ENCODE peak calls at places on chromosome 12, in six cellular contexts. Y is left cardiac atrium; M is brain microvascular endothelial cell; D is tibial artery; G is esophagus squamous epithelium; U is activated CD4-positive, CD25-positive, alpha-beta regulatory T cell. J is an unnamed sample.

GRCh38 chr12:464484-465267 is 4.9 kb downstream of the B4GALNT3 start:
- DNase-seq in M (no peak), D (no peak), U (no peak), Y (no peak), G (no peak), J (no peak)

GRCh38 chr12:5254703-5255102 is 177.2 kb upstream of the NTF3 start:
- DNase-seq in Y (no peak), U (no peak), M (no peak), D (peak; percentile 51), G (no peak), J (no peak)

GRCh38 chr12:104535383-104535782 is 78.6 kb downstream of the CHST11 start:
- DNase-seq in U (no peak), M (no peak), Y (no peak), D (no peak), G (no peak), J (no peak)

GRCh38 chr12:24760606-24761378 is 188.1 kb downstream of the BCAT1 start:
- DNase-seq in U (no peak), D (no peak), Y (no peak), G (no peak), M (no peak), J (no peak)

GRCh38 chr12:107492393-107493134 is 193.0 kb upstream of the PWP1 start:
- DNase-seq in G (no peak), M (no peak), U (no peak), D (no peak), Y (no peak), J (no peak)

GRCh38 chr12:108950991-108951739 is 69.7 kb downstream of the SVOP start:
- DNase-seq in D (peak; percentile 69), M (peak; percentile 61), U (peak; percentile 14), G (no peak), Y (peak; percentile 70), J (peak; percentile 11)

GRCh38 chr12:130145731-130146130 is 16.5 kb upstream of the FZD10 start:
- DNase-seq in M (no peak), Y (no peak), U (no peak), D (no peak), G (no peak), J (no peak)

GRCh38 chr12:38508246-38508645 is 191.7 kb downstream of the ALG10B start:
- DNase-seq in G (no peak), D (no peak), Y (no peak), M (no peak), U (no peak), J (no peak)

GRCh38 chr12:116610971-116611541 is 51.9 kb downstream of the MAP1LC3B2 start:
- DNase-seq in G (no peak), M (no peak), U (no peak), D (no peak), Y (no peak), J (no peak)

GRCh38 chr12:104998423-104999346 is 12.6 kb downstream of the NOPCHAP1 start:
- DNase-seq in M (no peak), D (no peak), Y (no peak), U (no peak), G (no peak), J (no peak)

GRCh38 chr12:53973093-53974042 is at the start of gene HOXC11:
- DNase-seq in U (no peak), M (no peak), Y (no peak), D (peak; percentile 78), G (no peak), J (no peak)

GRCh38 chr12:50074936-50075807 is 10.0 kb upstream of the SMARCD1 start:
- DNase-seq in M (peak; percentile 73), U (peak; percentile 73), Y (peak; percentile 86), D (peak; percentile 77), G (no peak), J (no peak)

GRCh38 chr12:107610030-107610859 is 75.4 kb upstream of the PWP1 start:
- DNase-seq in G (no peak), U (no peak), M (peak; percentile 40), D (no peak), Y (no peak), J (no peak)

GRCh38 chr12:64609543-64610091 is 678 bp upstream of the RASSF3 start:
- DNase-seq in G (no peak), U (no peak), D (no peak), M (peak; percentile 0), Y (no peak), J (no peak)

GRCh38 chr12:58186914-58187313 is 245.5 kb downstream of the ATP23 start:
- DNase-seq in Y (no peak), M (no peak), U (no peak), D (no peak), G (no peak), J (no peak)

GRCh38 chr12:71958056-71958455 is 19.4 kb downstream of the TPH2 start:
- DNase-seq in D (no peak), M (no peak), Y (no peak), U (no peak), G (no peak), J (no peak)

GRCh38 chr12:125734137-125734536 is 668.9 kb downstream of the AACS start:
- DNase-seq in Y (no peak), U (no peak), M (no peak), D (no peak), G (no peak), J (no peak)

GRCh38 chr12:113524495-113524894 is 52.8 kb upstream of the LHX5 start:
- DNase-seq in U (no peak), M (no peak), D (no peak), G (no peak), Y (no peak), J (no peak)

GRCh38 chr12:116236148-116236731 is 41.3 kb downstream of the MED13L start:
- DNase-seq in G (no peak), M (peak; percentile 32), D (peak; percentile 40), Y (no peak), U (peak; percentile 4), J (no peak)

GRCh38 chr12:13103391-13104033 is at the start of gene GSG1:
- DNase-seq in Y (no peak), U (no peak), D (no peak), M (no peak), G (no peak), J (no peak)

GRCh38 chr12:6269986-6270385 is 40.5 kb upstream of the PLEKHG6 start:
- DNase-seq in D (no peak), U (no peak), G (no peak), Y (no peak), M (no peak), J (no peak)

GRCh38 chr12:1020389-1020788 is 29.4 kb downstream of the ERC1 start:
- DNase-seq in D (no peak), Y (no peak), G (no peak), U (no peak), M (no peak), J (no peak)

GRCh38 chr12:46260913-46261476 is 7.8 kb downstream of the SLC38A1 start:
- DNase-seq in Y (no peak), G (no peak), M (no peak), U (no peak), D (no peak), J (no peak)

GRCh38 chr12:34600592-34601462 is 578.5 kb downstream of the ALG10 start:
- DNase-seq in U (no peak), M (no peak), D (no peak), Y (no peak), G (no peak), J (no peak)

GRCh38 chr12:89762498-89763170 is 54.0 kb upstream of the ATP2B1 start:
- DNase-seq in U (no peak), M (no peak), Y (no peak), G (no peak), D (no peak), J (no peak)

GRCh38 chr12:56932867-56933266 is 1.3 kb downstream of the SDR9C7 start:
- DNase-seq in Y (peak; percentile 36), U (no peak), M (no peak), D (peak; percentile 38), G (no peak), J (no peak)

GRCh38 chr12:116697305-116698130 is 40.4 kb downstream of the SPRING1 start:
- DNase-seq in M (no peak), D (no peak), Y (no peak), G (no peak), U (no peak), J (no peak)

GRCh38 chr12:44876554-44877275 is 600 bp upstream of the NELL2 start:
- DNase-seq in U (no peak), D (no peak), Y (peak; percentile 41), G (no peak), M (no peak), J (no peak)

GRCh38 chr12:38547586-38547985 is 231.0 kb downstream of the ALG10B start:
- DNase-seq in G (no peak), M (no peak), D (no peak), U (no peak), Y (no peak), J (no peak)

J was measured in thoracic aorta.